ENCODE peak calls at places on chromosomes 16 and 17, in five cellular contexts. G is HTR-8/SVneo, S is ELR, E is A549, M is left ventricle myocardium inferior. N is an unnamed sample.

GRCh38 chr17:7580631-7581554 is 1.5 kb downstream of the CD68 start:
- DNase-seq in G (no peak), S (no peak), E (no peak), M (no peak), N (peak)

GRCh38 chr17:75155191-75155601 is 884 bp upstream of the JPT1 start:
- DNase-seq in G (no peak), S (peak), E (no peak), M (no peak), N (peak)

GRCh38 chr16:90035902-90036301 is 16.6 kb upstream of the DBNDD1 start:
- DNase-seq in G (no peak), S (no peak), E (no peak), M (no peak), N (no peak)

GRCh38 chr17:74742153-74742515 is 5.1 kb downstream of the RAB37 start:
- DNase-seq in G (no peak), S (peak), E (no peak), M (peak), N (peak)

GRCh38 chr16:5056347-5056746 is 9.4 kb downstream of the C16orf89 start:
- DNase-seq in G (no peak), S (peak), E (no peak), M (no peak), N (peak)

GRCh38 chr16:31873556-31874353 is at the start of gene ZNF267:
- DNase-seq in G (peak), S (peak), E (peak), M (peak), N (peak)

GRCh38 chr17:80108321-80108971 is 7.1 kb downstream of the GAA start:
- DNase-seq in G (no peak), S (no peak), E (no peak), M (no peak), N (peak)

GRCh38 chr16:56657555-56658430 is at the start of gene MT1F:
- DNase-seq in G (peak), S (peak), E (peak), M (peak), N (peak)

GRCh38 chr16:29307598-29308507 is 98.7 kb downstream of the NPIPB11 start:
- DNase-seq in G (no peak), S (peak), E (no peak), M (no peak), N (no peak)

GRCh38 chr16:27363797-27364196 is 38.2 kb upstream of the IL21R start:
- DNase-seq in G (no peak), S (no peak), E (no peak), M (no peak), N (no peak)

GRCh38 chr16:66079671-66080070 is 286.8 kb upstream of the CDH5 start:
- DNase-seq in G (no peak), S (no peak), E (no peak), M (no peak), N (no peak)

GRCh38 chr16:83686726-83687125 is 121.1 kb upstream of the HSBP1 start:
- DNase-seq in G (no peak), S (no peak), E (no peak), M (no peak), N (no peak)

GRCh38 chr17:5785867-5786509 is 201.7 kb upstream of the NLRP1 start:
- DNase-seq in G (no peak), S (peak), E (no peak), M (no peak), N (no peak)

GRCh38 chr16:23302045-23302956 is at the start of gene SCNN1B:
- DNase-seq in G (no peak), S (no peak), E (no peak), M (no peak), N (peak)

GRCh38 chr17:71980171-71980570 is 140.6 kb upstream of the SOX9 start:
- DNase-seq in G (no peak), S (no peak), E (no peak), M (no peak), N (no peak)

GRCh38 chr17:885971-886571 is 93.5 kb downstream of the NXN start:
- DNase-seq in G (no peak), S (no peak), E (no peak), M (peak), N (no peak)

GRCh38 chr16:21599994-21600773 is 807 bp downstream of the METTL9 start:
- DNase-seq in G (peak), S (peak), E (no peak), M (no peak), N (peak)

GRCh38 chr16:85227924-85228462 is 115.7 kb upstream of the CIBAR2 start:
- DNase-seq in G (peak), S (peak), E (no peak), M (no peak), N (no peak)

GRCh38 chr17:3510090-3510489 is 34.3 kb downstream of the ASPA start:
- DNase-seq in G (no peak), S (no peak), E (no peak), M (no peak), N (no peak)

GRCh38 chr16:83137894-83138293 is 511.1 kb downstream of the CDH13 start:
- DNase-seq in G (no peak), S (no peak), E (no peak), M (no peak), N (no peak)

GRCh38 chr17:62101090-62101489 is 36.0 kb upstream of the MED13 start:
- DNase-seq in G (no peak), S (no peak), E (no peak), M (no peak), N (peak)

GRCh38 chr16:46555981-46556380 is 65.2 kb downstream of the SHCBP1 start:
- DNase-seq in G (no peak), S (peak), E (no peak), M (no peak), N (no peak)

GRCh38 chr16:67165121-67166034 is 833 bp downstream of the HSF4 start:
- DNase-seq in G (no peak), S (no peak), E (no peak), M (no peak), N (no peak)

GRCh38 chr16:81626181-81626674 is 152.9 kb upstream of the PLCG2 start:
- DNase-seq in G (no peak), S (peak), E (no peak), M (no peak), N (no peak)

GRCh38 chr16:59593256-59593655 is 859.1 kb upstream of the GOT2 start:
- DNase-seq in G (no peak), S (peak), E (no peak), M (no peak), N (no peak)

GRCh38 chr17:66711936-66712335 is 123.0 kb upstream of the CACNG5 start:
- DNase-seq in G (no peak), S (no peak), E (no peak), M (no peak), N (peak)

GRCh38 chr17:2718150-2718938 is 6.8 kb upstream of the CLUH start:
- DNase-seq in G (no peak), S (peak), E (no peak), M (no peak), N (no peak)

GRCh38 chr17:4327638-4328037 is 38.8 kb downstream of the UBE2G1 start:
- DNase-seq in G (peak), S (peak), E (peak), M (no peak), N (no peak)

GRCh38 chr17:43327421-43327820 is 71.4 kb upstream of the ARL4D start:
- DNase-seq in G (no peak), S (peak), E (no peak), M (no peak), N (no peak)

GRCh38 chr17:9628509-9628908 is 16.8 kb upstream of the USP43 start:
- DNase-seq in G (no peak), S (no peak), E (no peak), M (no peak), N (no peak)

GRCh38 chr17:21171309-21171922 is 42.5 kb downstream of the TMEM11 start:
- DNase-seq in G (no peak), S (no peak), E (no peak), M (no peak), N (no peak)

GRCh38 chr17:795721-796120 is 13.6 kb downstream of the MRM3 start:
- DNase-seq in G (no peak), S (no peak), E (no peak), M (no peak), N (no peak)

GRCh38 chr17:66523378-66524174 is 221.2 kb downstream of the PRKCA start:
- DNase-seq in G (no peak), S (peak), E (no peak), M (no peak), N (no peak)

N was measured in H9.